ENCODE peak calls at places on chromosomes 4 and X, in ten cellular contexts. J is endodermal cell, X is K562, P is tibial artery, U is GM23338, C is esophagus squamous epithelium, G is colonic mucosa, Y is lower lobe of right lung, O is right cardiac atrium, S is neural progenitor cell. Z is an unnamed sample.
A peak's percentile ranks its signal among the peaks of the same experiment; 100 is the strongest.

GRCh38 chrX:1306909-1307625 is 29.5 kb upstream of the IL3RA start:
- DNase-seq in J (no peak), X (no peak), P (no peak), U (peak; percentile 44), C (no peak), G (no peak), Y (no peak), O (no peak), S (peak; percentile 10), Z (no peak)

GRCh38 chr4:71266090-71266794 is 72.6 kb upstream of the SLC4A4 start:
- DNase-seq in J (no peak), X (no peak), P (no peak), U (no peak), C (no peak), G (no peak), Y (no peak), O (peak; percentile 56), S (no peak), Z (no peak)

GRCh38 chr4:169485791-169486742 is 126.3 kb downstream of the NEK1 start:
- DNase-seq in J (peak; percentile 74), X (no peak), P (no peak), U (peak; percentile 66), C (no peak), G (peak; percentile 52), Y (no peak), O (no peak), S (peak; percentile 49), Z (peak; percentile 2)

GRCh38 chr4:121252224-121252806 is 88.2 kb upstream of the TNIP3 start:
- DNase-seq in J (peak; percentile 90), X (peak; percentile 70), P (peak; percentile 70), U (peak; percentile 88), C (no peak), G (peak; percentile 71), Y (peak; percentile 60), O (peak; percentile 69), S (peak; percentile 88), Z (peak; percentile 54)

GRCh38 chr4:22238742-22239141 is 277.1 kb downstream of the ADGRA3 start:
- DNase-seq in J (peak; percentile 72), X (no peak), P (no peak), U (peak; percentile 77), C (no peak), G (peak; percentile 39), Y (no peak), O (no peak), S (peak; percentile 60), Z (no peak)

GRCh38 chr4:119300072-119300387 is 21.9 kb downstream of the FABP2 start:
- DNase-seq in J (no peak), X (peak; percentile 29), P (peak; percentile 74), U (no peak), C (no peak), G (peak; percentile 69), Y (peak; percentile 54), O (peak; percentile 70), S (no peak), Z (peak; percentile 25)

GRCh38 chr4:15423285-15423711 is 4.5 kb upstream of the C1QTNF7 start:
- DNase-seq in J (no peak), X (no peak), P (no peak), U (no peak), C (no peak), G (no peak), Y (no peak), O (no peak), S (no peak), Z (no peak)

GRCh38 chr4:80461412-80461811 is 125.9 kb downstream of the CFAP299 start:
- DNase-seq in J (no peak), X (no peak), P (no peak), U (peak; percentile 64), C (no peak), G (no peak), Y (no peak), O (no peak), S (no peak), Z (no peak)

DNA sequence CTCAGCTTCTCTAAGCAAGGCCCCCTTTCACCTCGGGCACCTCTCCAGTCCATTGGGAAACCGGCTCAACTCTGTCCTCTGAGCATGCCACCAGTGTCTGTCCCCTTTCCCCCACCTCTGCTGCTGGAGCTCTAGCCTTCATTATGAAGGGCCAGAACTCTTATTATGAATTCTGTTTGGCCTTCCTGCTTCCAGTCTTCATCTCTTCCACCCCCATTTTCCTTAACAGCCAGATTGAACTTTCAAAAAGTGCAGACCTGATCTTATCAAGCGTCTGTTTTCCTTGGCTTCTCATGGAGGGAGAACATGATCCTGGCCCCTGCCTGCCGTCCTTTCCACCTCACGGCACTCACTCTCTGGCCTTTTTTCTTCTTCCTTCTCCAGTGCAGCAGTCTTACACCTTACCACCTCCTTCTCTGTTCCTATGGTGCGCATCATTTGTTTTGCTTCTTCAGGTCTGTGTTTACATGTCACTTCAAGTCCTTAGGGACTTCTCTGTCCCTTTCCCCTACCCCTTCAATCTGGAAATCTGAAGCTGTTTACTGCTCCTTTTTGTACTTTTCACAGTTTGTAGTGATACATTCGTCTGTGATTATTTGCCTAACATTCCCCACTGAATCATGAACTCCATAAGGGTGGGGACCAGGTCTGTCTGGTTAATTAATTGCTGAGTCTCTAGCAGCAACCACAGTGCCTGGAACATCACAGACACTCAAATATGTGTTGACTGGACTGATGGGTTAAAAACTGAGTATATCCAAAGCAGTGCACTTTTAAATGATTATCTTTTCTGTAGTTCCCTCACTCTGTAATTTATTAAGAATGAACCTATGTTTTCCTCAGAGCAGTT is 55.8 kb downstream of the FNIP2 start:
- DNase-seq in J (no peak), X (no peak), P (no peak), U (no peak), C (no peak), G (no peak), Y (no peak), O (peak; percentile 62), S (no peak), Z (no peak)
- H3K4me1 ChIP-seq in J (peaks cover 20% of the 10 kb centered on the region), X (peaks cover 52% of the 10 kb centered on the region), P (no peaks in the 10 kb centered on the region), U (no peaks in the 10 kb centered on the region), C (peaks cover 4% of the 10 kb centered on the region), G (peaks cover 30% of the 10 kb centered on the region), Y (peaks cover 87% of the 10 kb centered on the region), O (peaks cover 38% of the 10 kb centered on the region), S (no peaks in the 10 kb centered on the region), Z (peaks cover 16% of the 10 kb centered on the region)

GRCh38 chr4:17809667-17810066 is 890 bp downstream of the DCAF16 start:
- DNase-seq in J (no peak), X (no peak), P (no peak), U (no peak), C (no peak), G (no peak), Y (no peak), O (no peak), S (no peak), Z (no peak)

GRCh38 chr4:17810260-17811077 is at the start of the genes DCAF16 and NCAPG:
- DNase-seq in J (peak; percentile 99), X (peak; percentile 94), P (peak; percentile 98), U (peak; percentile 99), C (peak; percentile 90), G (peak; percentile 100), Y (peak; percentile 99), O (peak; percentile 99), S (peak; percentile 99), Z (peak; percentile 98)

GRCh38 chr4:17811078-17811603 is 362 bp downstream of the NCAPG start:
- DNase-seq in J (no peak), X (no peak), P (no peak), U (no peak), C (no peak), G (peak; percentile 41), Y (no peak), O (no peak), S (no peak), Z (no peak)

GRCh38 chr4:17805580-17805979 is 5.0 kb downstream of the DCAF16 start:
- DNase-seq in J (no peak), X (no peak), P (no peak), U (no peak), C (no peak), G (no peak), Y (no peak), O (no peak), S (no peak), Z (no peak)

DNA sequence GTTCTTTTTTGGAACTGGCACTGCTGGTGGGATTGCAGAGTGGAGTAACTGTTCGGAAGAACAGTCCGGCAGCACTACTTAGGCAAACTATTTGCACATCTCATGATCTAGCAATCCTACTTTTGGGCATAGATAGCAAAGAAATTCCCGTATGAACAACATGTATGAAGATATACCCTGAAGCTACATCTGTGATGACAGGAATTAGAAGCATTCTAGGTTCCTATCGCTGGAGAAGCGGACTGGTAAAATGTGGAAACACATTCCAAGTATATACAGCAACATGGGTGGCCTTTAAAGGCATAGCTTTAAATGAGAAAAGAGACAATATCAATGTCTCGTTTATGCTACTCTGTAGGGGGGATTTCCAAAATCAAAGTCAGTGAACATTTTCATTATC is 3.1 kb downstream of the DCAF16 start:
- DNase-seq in J (no peak), X (no peak), P (no peak), U (no peak), C (no peak), G (no peak), Y (no peak), O (no peak), S (no peak), Z (no peak)
- H3K4me3 ChIP-seq in J (peak overlapping the region; percentile 95), X (peak overlapping the region; percentile 22), P (peak overlapping the region; percentile 12), U (peak overlapping the region; percentile 13), C (no peak overlapping the region), G (no peak overlapping the region), Y (peak overlapping the region; percentile 20), O (peak overlapping the region; percentile 48), S (peak overlapping the region; percentile 98), Z (no peak overlapping the region)

GRCh38 chrX:67524428-67524827 is 19.4 kb upstream of the AR start:
- DNase-seq in J (no peak), X (no peak), P (no peak), U (no peak), C (no peak), G (no peak), Y (no peak), O (no peak), S (no peak), Z (no peak)
- H3K27ac ChIP-seq in J (no peak overlapping the region), X (no peak overlapping the region), P (no peak overlapping the region), U (no peak overlapping the region), C (no peak overlapping the region), G (no peak overlapping the region), Y (no peak overlapping the region), O (no peak overlapping the region), S (no peak overlapping the region), Z (no peak overlapping the region)

GRCh38 chrX:70166601-70167590 is 10.4 kb upstream of the DGAT2L6 start:
- DNase-seq in J (no peak), X (no peak), P (no peak), U (no peak), C (no peak), G (no peak), Y (no peak), O (no peak), S (no peak), Z (no peak)

GRCh38 chrX:70172226-70172625 is 5.1 kb upstream of the DGAT2L6 start:
- DNase-seq in J (no peak), X (no peak), P (no peak), U (no peak), C (no peak), G (no peak), Y (no peak), O (no peak), S (no peak), Z (no peak)

GRCh38 chrX:70171636-70172035 is 5.6 kb upstream of the DGAT2L6 start:
- DNase-seq in J (no peak), X (no peak), P (no peak), U (peak; percentile 7), C (no peak), G (no peak), Y (no peak), O (no peak), S (peak; percentile 65), Z (no peak)

GRCh38 chrX:70168238-70169188 is 8.8 kb upstream of the DGAT2L6 start:
- DNase-seq in J (peak; percentile 72), X (peak; percentile 37), P (peak; percentile 21), U (peak; percentile 56), C (no peak), G (no peak), Y (no peak), O (no peak), S (peak; percentile 26), Z (no peak)

DNA sequence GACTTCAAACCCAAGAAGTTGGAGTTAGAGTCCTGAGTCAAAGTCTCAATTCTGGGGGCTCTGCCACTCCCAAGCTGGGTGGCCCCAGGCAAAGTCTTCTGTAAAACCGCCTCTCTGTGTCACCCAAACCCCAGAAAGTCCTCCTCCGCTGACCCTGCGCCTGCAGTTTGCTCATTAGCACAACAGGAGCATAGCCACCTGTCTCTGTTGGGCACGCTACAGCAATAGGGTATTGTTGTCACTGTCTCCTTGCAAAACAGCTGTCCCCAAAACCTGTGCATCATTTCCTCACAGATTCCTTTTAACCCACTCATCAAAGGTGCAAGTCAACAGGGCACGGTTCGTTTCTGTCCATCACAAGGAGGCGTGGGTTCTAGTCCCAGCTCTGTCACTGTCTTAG is 8.0 kb upstream of the DGAT2L6 start:
- DNase-seq in J (no peak), X (no peak), P (no peak), U (peak; percentile 5), C (no peak), G (no peak), Y (no peak), O (no peak), S (no peak), Z (no peak)
- H3K4me1 ChIP-seq in J (no peaks in the 10 kb centered on the region), X (peaks cover 18% of the 10 kb centered on the region), P (no peaks in the 10 kb centered on the region), U (peaks cover 34% of the 10 kb centered on the region), C (no peaks in the 10 kb centered on the region), G (no peaks in the 10 kb centered on the region), Y (no peaks in the 10 kb centered on the region), O (no peaks in the 10 kb centered on the region), S (peaks cover 37% of the 10 kb centered on the region), Z (no peaks in the 10 kb centered on the region)

Z was measured in CD8-positive, alpha-beta T cell.